ENCODE peak calls at places on chromosomes 11 and 22, in seven cellular contexts. J is aorta; Y is endothelial cell of umbilical vein; Q is bronchial epithelial cell; I is CD4-positive, CD25-positive, alpha-beta regulatory T cell; D is cardiac muscle cell; E is naive thymus-derived CD4-positive, alpha-beta T cell. X is an unnamed sample.

GRCh38 chr11:124672531-124673215 is 866 bp downstream of the SIAE start:
- DNase-seq in J (no peak), Y (no peak), Q (no peak), I (no peak), D (no peak), E (no peak), X (no peak)

GRCh38 chr11:120344302-120345004 is 8.2 kb downstream of the ARHGEF12 start:
- DNase-seq in J (no peak), Y (no peak), Q (peak; percentile 73), I (peak; percentile 51), D (no peak), E (peak; percentile 78), X (no peak)

GRCh38 chr11:134346101-134346975 is 14.6 kb downstream of the GLB1L2 start:
- DNase-seq in J (no peak), Y (no peak), Q (no peak), I (no peak), D (no peak), E (no peak), X (no peak)

GRCh38 chr11:131724436-131724995 is 354.1 kb downstream of the NTM start:
- DNase-seq in J (no peak), Y (no peak), Q (no peak), I (no peak), D (no peak), E (no peak), X (no peak)

GRCh38 chr11:116110356-116110755 is 606.1 kb upstream of the CADM1 start:
- DNase-seq in J (no peak), Y (no peak), Q (no peak), I (no peak), D (no peak), E (no peak), X (no peak)

GRCh38 chr22:44622147-44622427 is 79.9 kb upstream of the PRR5 start:
- DNase-seq in J (peak; percentile 63), Y (no peak), Q (peak; percentile 4), I (no peak), D (no peak), E (no peak), X (no peak)

GRCh38 chr11:84250834-84251613 is 964.9 kb upstream of the CCDC90B start:
- DNase-seq in J (no peak), Y (no peak), Q (peak; percentile 42), I (no peak), D (no peak), E (no peak), X (no peak)

GRCh38 chr11:92894197-92894596 is 75.3 kb upstream of the MTNR1B start:
- DNase-seq in J (no peak), Y (no peak), Q (no peak), I (no peak), D (no peak), E (no peak), X (no peak)

GRCh38 chr22:29037340-29037932 is 24.2 kb downstream of the C22orf31 start:
- DNase-seq in J (no peak), Y (no peak), Q (no peak), I (no peak), D (no peak), E (no peak), X (no peak)

GRCh38 chr22:48795664-48796063 is 1032.0 kb downstream of the BRD1 start:
- DNase-seq in J (no peak), Y (no peak), Q (no peak), I (no peak), D (no peak), E (no peak), X (no peak)

GRCh38 chr22:47259990-47260389 is 497.5 kb downstream of the TBC1D22A start:
- DNase-seq in J (no peak), Y (no peak), Q (no peak), I (no peak), D (no peak), E (no peak), X (no peak)

GRCh38 chr11:77127969-77128691 is at the start of gene MYO7A:
- DNase-seq in J (peak; percentile 91), Y (peak; percentile 26), Q (no peak), I (no peak), D (peak; percentile 93), E (no peak), X (peak; percentile 92)

GRCh38 chr11:125569913-125570621 is 790 bp downstream of the EI24 start:
- DNase-seq in J (no peak), Y (peak; percentile 13), Q (peak; percentile 46), I (no peak), D (no peak), E (no peak), X (peak; percentile 71)

DNA sequence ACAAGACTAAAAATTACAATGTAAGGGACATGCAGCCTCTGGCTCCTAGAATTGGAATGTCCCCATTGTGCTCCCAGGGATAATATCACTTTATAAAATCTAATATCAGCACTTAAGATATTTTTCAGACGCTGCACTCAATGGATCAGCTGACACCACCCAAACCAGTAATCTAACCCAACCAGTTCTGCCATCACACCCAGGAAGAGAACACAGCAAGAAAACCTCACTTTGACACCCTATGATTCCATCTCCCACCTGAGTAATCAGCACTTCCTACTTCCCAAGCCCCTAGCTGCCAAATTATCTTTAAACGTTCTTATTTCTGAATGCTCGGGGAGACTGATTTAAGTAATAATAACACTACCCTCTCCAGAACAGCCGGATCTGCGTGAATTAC is 2.6 kb downstream of the CASP4 start:
- DNase-seq in J (no peak), Y (no peak), Q (peak; percentile 54), I (no peak), D (no peak), E (no peak), X (no peak)
- H3K4me3 ChIP-seq in J (no peak overlapping the region), Y (no peak overlapping the region), Q (no peak overlapping the region), I (peak overlapping the region; percentile 100), D (no peak overlapping the region), E (peak overlapping the region; percentile 21), X (no peak overlapping the region)

GRCh38 chr11:128513915-128514681 is 73.3 kb downstream of the ETS1 start:
- DNase-seq in J (no peak), Y (no peak), Q (no peak), I (no peak), D (no peak), E (peak; percentile 4), X (no peak)

GRCh38 chr11:128515766-128516466 is 71.4 kb downstream of the ETS1 start:
- DNase-seq in J (no peak), Y (no peak), Q (no peak), I (no peak), D (no peak), E (peak; percentile 6), X (no peak)

GRCh38 chr11:128516886-128517285 is 70.5 kb downstream of the ETS1 start:
- DNase-seq in J (no peak), Y (no peak), Q (no peak), I (no peak), D (no peak), E (no peak), X (no peak)

GRCh38 chr11:128516467-128516778 is 70.9 kb downstream of the ETS1 start:
- DNase-seq in J (no peak), Y (no peak), Q (no peak), I (no peak), D (no peak), E (peak; percentile 4), X (no peak)

DNA sequence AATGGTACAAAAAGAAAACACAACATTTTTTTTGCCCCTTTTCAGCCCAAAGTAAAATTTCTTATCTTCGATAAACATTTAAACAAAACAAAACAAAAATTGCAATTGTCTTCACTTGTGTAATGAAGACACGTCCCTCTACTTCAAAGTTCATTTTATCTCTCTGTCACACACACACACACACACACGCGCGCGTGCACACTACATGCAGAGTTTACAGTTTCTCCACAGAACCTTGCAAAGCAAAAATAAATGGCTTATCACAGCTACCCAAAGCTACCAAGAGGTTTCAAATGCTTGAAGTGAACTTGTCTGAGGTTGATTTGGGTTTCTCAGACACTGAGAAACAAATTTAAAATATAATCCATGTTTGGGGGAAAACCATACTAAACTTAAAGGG is 72.3 kb downstream of the ETS1 start:
- DNase-seq in J (no peak), Y (no peak), Q (no peak), I (no peak), D (no peak), E (peak; percentile 39), X (no peak)
- H3K4me3 ChIP-seq in J (no peak overlapping the region), Y (no peak overlapping the region), Q (no peak overlapping the region), I (peak overlapping the region; percentile 100), D (no peak overlapping the region), E (peak overlapping the region; percentile 96), X (no peak overlapping the region)

GRCh38 chr11:113874920-113875413 is 405 bp downstream of the USP28 start:
- DNase-seq in J (no peak), Y (peak; percentile 53), Q (peak; percentile 25), I (no peak), D (peak; percentile 27), E (no peak), X (no peak)

GRCh38 chr11:113875414-113876073 is at the start of gene USP28:
- DNase-seq in J (peak; percentile 99), Y (peak; percentile 95), Q (peak; percentile 76), I (peak; percentile 71), D (peak; percentile 99), E (peak; percentile 77), X (peak; percentile 99)

GRCh38 chr11:113871331-113871730 is 4.0 kb downstream of the USP28 start:
- DNase-seq in J (no peak), Y (no peak), Q (no peak), I (no peak), D (no peak), E (no peak), X (no peak)

GRCh38 chr11:113874096-113874919 is 1.1 kb downstream of the USP28 start:
- DNase-seq in J (no peak), Y (no peak), Q (peak; percentile 27), I (no peak), D (peak; percentile 53), E (no peak), X (no peak)

GRCh38 chr11:113873241-113873626 is 2.1 kb downstream of the USP28 start:
- DNase-seq in J (no peak), Y (peak; percentile 21), Q (no peak), I (no peak), D (peak; percentile 94), E (no peak), X (no peak)
- H3K4me3 ChIP-seq in J (no peak overlapping the region), Y (no peak overlapping the region), Q (no peak overlapping the region), I (peak overlapping the region; percentile 35), D (peak overlapping the region; percentile 85), E (no peak overlapping the region), X (no peak overlapping the region)

GRCh38 chr11:57318178-57318577 is 6.6 kb downstream of the TNKS1BP1 start:
- DNase-seq in J (no peak), Y (peak; percentile 24), Q (no peak), I (no peak), D (no peak), E (no peak), X (no peak)

GRCh38 chr11:57321996-57322880 is 2.5 kb downstream of the TNKS1BP1 start:
- DNase-seq in J (peak; percentile 95), Y (peak; percentile 84), Q (peak; percentile 95), I (no peak), D (peak; percentile 62), E (no peak), X (peak; percentile 90)

GRCh38 chr11:57321388-57321995 is 3.3 kb downstream of the TNKS1BP1 start:
- DNase-seq in J (no peak), Y (no peak), Q (no peak), I (no peak), D (no peak), E (no peak), X (peak; percentile 51)

GRCh38 chr11:57320719-57321387 is 3.9 kb downstream of the TNKS1BP1 start:
- DNase-seq in J (no peak), Y (no peak), Q (no peak), I (no peak), D (no peak), E (no peak), X (no peak)

GRCh38 chr11:57320067-57320718 is 4.6 kb downstream of the TNKS1BP1 start:
- DNase-seq in J (no peak), Y (no peak), Q (no peak), I (no peak), D (no peak), E (no peak), X (peak; percentile 46)
- H3K4me3 ChIP-seq in J (no peak overlapping the region), Y (no peak overlapping the region), Q (peak overlapping the region; percentile 5), I (no peak overlapping the region), D (no peak overlapping the region), E (no peak overlapping the region), X (no peak overlapping the region)

X was measured in right lobe of liver.